ENCODE peak calls at places on chromosomes 6 and 20, in eight cellular contexts. Y, R, L, F, W, M, Q and U are unnamed samples.

GRCh38 chr6:56536536-56536935 is 106.2 kb downstream of the DST start:
- DNase-seq in W (no peak), R (peak; percentile 53), L (no peak), Q (no peak), F (no peak), M (no peak), Y (no peak), U (no peak)

GRCh38 chr6:105678516-105678915 is 275.6 kb upstream of the PREP start:
- DNase-seq in L (no peak), F (no peak), R (peak; percentile 7), Y (no peak), Q (no peak), M (no peak), W (no peak), U (no peak)

GRCh38 chr6:168045706-168046620 is 33.0 kb downstream of the FRMD1 start:
- DNase-seq in W (no peak), Q (no peak), R (no peak), F (no peak), L (no peak), M (no peak), Y (no peak), U (no peak)

GRCh38 chr6:112571486-112571885 is 224.4 kb downstream of the RFPL4B start:
- DNase-seq in R (peak; percentile 70), Y (peak; percentile 42), F (peak; percentile 57), W (peak; percentile 53), L (peak; percentile 19), M (no peak), Q (peak; percentile 42), U (peak; percentile 24)

GRCh38 chr6:168088161-168089106 is 9.4 kb upstream of the FRMD1 start:
- DNase-seq in Y (no peak), W (peak; percentile 0), M (peak; percentile 67), F (no peak), Q (peak; percentile 61), R (peak; percentile 62), L (peak; percentile 74), U (no peak)

GRCh38 chr6:163369628-163370365 is 44.7 kb upstream of the QKI start:
- DNase-seq in L (no peak), W (no peak), F (no peak), R (no peak), Q (no peak), Y (no peak), M (no peak), U (no peak)

GRCh38 chr6:131685266-131685780 is 15.9 kb downstream of the OR2A4 start:
- DNase-seq in M (no peak), Y (no peak), Q (no peak), W (no peak), L (no peak), R (no peak), F (no peak), U (no peak)

GRCh38 chr6:166364480-166364879 is 18.3 kb downstream of the MPC1 start:
- DNase-seq in F (peak; percentile 9), L (no peak), Q (no peak), M (no peak), Y (no peak), R (no peak), W (peak; percentile 38), U (no peak)

GRCh38 chr20:38139919-38140753 is 24.9 kb downstream of the TGM2 start:
- DNase-seq in W (no peak), Q (no peak), R (peak; percentile 77), Y (no peak), L (peak; percentile 55), M (no peak), F (no peak), U (no peak)

GRCh38 chr6:28252507-28252975 is 472 bp upstream of the ZKSCAN4 start:
- DNase-seq in Q (no peak), L (no peak), W (no peak), F (no peak), R (no peak), M (no peak), Y (no peak), U (no peak)

GRCh38 chr6:110389689-110390382 is 25.5 kb downstream of the DDO start:
- DNase-seq in F (no peak), L (no peak), Y (no peak), Q (no peak), M (no peak), W (no peak), R (no peak), U (no peak)

GRCh38 chr6:46011241-46012085 is 4.2 kb downstream of the CLIC5 start:
- DNase-seq in L (peak; percentile 64), Y (no peak), W (no peak), F (no peak), Q (no peak), M (no peak), R (peak; percentile 36), U (no peak)

GRCh38 chr6:136173519-136174507 is 76.3 kb downstream of the MTFR2 start:
- DNase-seq in W (no peak), Y (no peak), F (no peak), Q (peak; percentile 44), M (no peak), L (peak; percentile 20), R (peak; percentile 92), U (no peak)

GRCh38 chr6:9155836-9156235 is 720.5 kb upstream of the SLC35B3 start:
- DNase-seq in W (no peak), R (no peak), L (no peak), F (no peak), Q (no peak), Y (no peak), M (no peak), U (no peak)

GRCh38 chr6:39173276-39173675 is 56.0 kb downstream of the KCNK5 start:
- DNase-seq in L (no peak), M (no peak), F (no peak), R (no peak), W (no peak), Y (no peak), Q (no peak), U (no peak)

GRCh38 chr6:138844203-138844602 is 48.3 kb downstream of the ECT2L start:
- DNase-seq in R (peak; percentile 44), Y (peak; percentile 94), W (no peak), M (no peak), Q (peak; percentile 80), L (no peak), F (peak; percentile 55), U (peak; percentile 11)